ENCODE peak calls at places on chromosomes 11 and 22, in six cellular contexts. One of them, this sample, is unnamed.

GRCh38 chr11:72624496-72625201 is 49.6 kb downstream of the PDE2A start:
- DNase-seq in IMR-90: no peak
- DNase-seq in right atrium auricular region: peak; percentile 84
- DNase-seq in lower lobe of right lung: no peak
- DNase-seq in GM23338: no peak
- DNase-seq in esophagus squamous epithelium: no peak
- DNase-seq in this sample: no peak

GRCh38 chr22:26409705-26410376 is 19.2 kb upstream of the ASPHD2 start:
- DNase-seq in GM23338: no peak
- DNase-seq in esophagus squamous epithelium: no peak
- DNase-seq in lower lobe of right lung: no peak
- DNase-seq in right atrium auricular region: no peak
- DNase-seq in IMR-90: no peak
- DNase-seq in this sample: no peak

GRCh38 chr11:59173080-59173963 is 1.4 kb downstream of the DTX4 start:
- DNase-seq in lower lobe of right lung: peak; percentile 64
- DNase-seq in right atrium auricular region: no peak
- DNase-seq in IMR-90: peak; percentile 30
- DNase-seq in esophagus squamous epithelium: no peak
- DNase-seq in GM23338: peak; percentile 81
- DNase-seq in this sample: peak; percentile 15

GRCh38 chr22:30033137-30033536 is 47.1 kb upstream of the HORMAD2 start:
- DNase-seq in lower lobe of right lung: no peak
- DNase-seq in right atrium auricular region: no peak
- DNase-seq in GM23338: no peak
- DNase-seq in esophagus squamous epithelium: no peak
- DNase-seq in IMR-90: no peak
- DNase-seq in this sample: no peak

GRCh38 chr11:8261921-8262551 is 1.6 kb downstream of the LMO1 start:
- DNase-seq in lower lobe of right lung: peak; percentile 28
- DNase-seq in right atrium auricular region: no peak
- DNase-seq in IMR-90: no peak
- DNase-seq in esophagus squamous epithelium: no peak
- DNase-seq in GM23338: peak; percentile 18
- DNase-seq in this sample: no peak

GRCh38 chr11:33944693-33945424 is 53.0 kb upstream of the LMO2 start:
- DNase-seq in IMR-90: no peak
- DNase-seq in GM23338: no peak
- DNase-seq in right atrium auricular region: no peak
- DNase-seq in esophagus squamous epithelium: no peak
- DNase-seq in lower lobe of right lung: no peak
- DNase-seq in this sample: no peak

GRCh38 chr11:17597770-17598169 is 50.7 kb downstream of the OTOG start:
- DNase-seq in esophagus squamous epithelium: no peak
- DNase-seq in right atrium auricular region: peak; percentile 54
- DNase-seq in IMR-90: no peak
- DNase-seq in lower lobe of right lung: no peak
- DNase-seq in GM23338: no peak
- DNase-seq in this sample: no peak

GRCh38 chr11:119356349-119357031 is 10.0 kb upstream of the MFRP start:
- DNase-seq in esophagus squamous epithelium: no peak
- DNase-seq in GM23338: peak; percentile 97
- DNase-seq in lower lobe of right lung: peak; percentile 89
- DNase-seq in IMR-90: peak; percentile 66
- DNase-seq in right atrium auricular region: peak; percentile 86
- DNase-seq in this sample: peak; percentile 85

GRCh38 chr11:33268945-33269567 is 11.9 kb downstream of the HIPK3 start:
- DNase-seq in IMR-90: peak; percentile 29
- DNase-seq in GM23338: no peak
- DNase-seq in lower lobe of right lung: no peak
- DNase-seq in right atrium auricular region: no peak
- DNase-seq in esophagus squamous epithelium: no peak
- DNase-seq in this sample: no peak

DNA sequence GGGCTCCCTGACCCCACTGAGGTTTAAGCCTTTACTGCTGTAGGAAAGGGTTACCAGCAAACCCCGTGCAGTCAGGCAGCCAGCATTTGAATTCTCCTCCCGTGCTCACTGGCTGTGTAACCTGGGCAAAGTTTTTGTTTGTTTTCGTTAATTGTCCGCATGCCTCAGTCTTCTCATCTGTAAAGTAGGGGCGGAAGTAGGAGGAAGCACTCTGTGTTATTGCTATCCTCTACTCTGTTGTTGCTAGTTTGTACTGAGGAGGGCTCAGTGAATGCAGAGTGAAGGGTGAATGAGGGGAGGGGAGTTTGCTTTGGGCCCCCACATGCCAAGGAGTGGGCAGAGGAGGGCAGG is 14.0 kb upstream of the SYT7 start:
- DNase-seq in lower lobe of right lung: no peak
- DNase-seq in right atrium auricular region: no peak
- DNase-seq in esophagus squamous epithelium: no peak
- DNase-seq in GM23338: no peak
- DNase-seq in IMR-90: no peak
- DNase-seq in this sample: no peak
- H3K27ac ChIP-seq in lower lobe of right lung: peak overlapping the region; percentile 62
- H3K27ac ChIP-seq in right atrium auricular region: peak overlapping the region; percentile 40
- H3K27ac ChIP-seq in esophagus squamous epithelium: no peak overlapping the region
- H3K27ac ChIP-seq in GM23338: no peak overlapping the region
- H3K27ac ChIP-seq in IMR-90: no peak overlapping the region
- H3K27ac ChIP-seq in this sample: no peak overlapping the region

DNA sequence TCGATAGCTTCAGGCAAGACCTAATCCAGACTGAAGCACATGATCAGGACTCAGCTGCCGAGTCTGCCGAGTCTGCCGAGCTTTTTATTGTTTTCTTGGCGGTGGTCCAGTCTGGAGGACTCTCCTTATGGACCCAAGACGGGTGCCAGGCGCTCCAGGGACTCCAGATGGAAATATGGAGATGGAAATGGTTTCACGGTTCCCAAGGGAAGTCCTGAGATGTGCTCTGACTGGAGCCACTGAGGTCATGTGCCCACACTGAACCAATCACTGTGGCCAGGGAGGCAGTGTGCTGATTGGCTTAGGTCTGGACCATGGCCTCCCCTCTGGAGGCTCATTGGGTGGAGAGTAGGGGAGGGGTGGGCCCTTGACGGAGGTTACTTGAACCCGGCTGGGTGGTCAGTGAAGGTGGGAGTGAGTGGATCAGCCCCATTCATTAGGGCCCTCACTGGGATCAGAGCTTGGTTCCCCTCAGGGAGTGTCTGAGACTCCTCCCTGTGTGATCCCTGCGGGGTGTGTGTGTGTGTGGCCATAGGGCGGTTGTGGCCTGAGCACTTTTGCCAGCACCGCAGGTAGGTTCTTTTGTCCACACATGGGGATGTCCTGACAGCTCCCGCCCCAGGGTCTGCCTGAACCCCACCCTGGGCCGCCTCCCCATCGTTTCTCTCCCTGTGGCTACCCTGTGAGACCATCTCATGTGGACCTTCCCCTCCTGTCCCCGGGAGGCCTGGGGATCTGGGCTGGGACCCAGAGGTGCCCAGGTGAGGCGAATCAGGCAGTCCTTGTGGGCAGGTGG is 14.0 kb downstream of the RPS6KA4 start:
- DNase-seq in GM23338: peak; percentile 60
- DNase-seq in lower lobe of right lung: no peak
- DNase-seq in esophagus squamous epithelium: no peak
- DNase-seq in IMR-90: no peak
- DNase-seq in right atrium auricular region: no peak
- DNase-seq in this sample: no peak
- H3K27ac ChIP-seq in GM23338: no peak overlapping the region
- H3K27ac ChIP-seq in lower lobe of right lung: no peak overlapping the region
- H3K27ac ChIP-seq in esophagus squamous epithelium: no peak overlapping the region
- H3K27ac ChIP-seq in IMR-90: no peak overlapping the region
- H3K27ac ChIP-seq in right atrium auricular region: no peak overlapping the region
- H3K27ac ChIP-seq in this sample: no peak overlapping the region

GRCh38 chr11:2390091-2390870 is 10.3 kb upstream of the TSSC4 start:
- DNase-seq in lower lobe of right lung: peak; percentile 78
- DNase-seq in IMR-90: no peak
- DNase-seq in right atrium auricular region: no peak
- DNase-seq in esophagus squamous epithelium: no peak
- DNase-seq in GM23338: no peak
- DNase-seq in this sample: no peak

GRCh38 chr11:2392241-2392959 is 8.2 kb upstream of the TSSC4 start:
- DNase-seq in right atrium auricular region: no peak
- DNase-seq in lower lobe of right lung: no peak
- DNase-seq in GM23338: no peak
- DNase-seq in esophagus squamous epithelium: no peak
- DNase-seq in IMR-90: no peak
- DNase-seq in this sample: no peak

GRCh38 chr11:2391663-2391975 is 8.9 kb upstream of the TSSC4 start:
- DNase-seq in IMR-90: no peak
- DNase-seq in right atrium auricular region: no peak
- DNase-seq in esophagus squamous epithelium: no peak
- DNase-seq in GM23338: no peak
- DNase-seq in lower lobe of right lung: no peak
- DNase-seq in this sample: no peak

GRCh38 chr11:2389344-2390026 is 11.1 kb upstream of the TSSC4 start:
- DNase-seq in esophagus squamous epithelium: no peak
- DNase-seq in right atrium auricular region: no peak
- DNase-seq in IMR-90: no peak
- DNase-seq in GM23338: no peak
- DNase-seq in lower lobe of right lung: no peak
- DNase-seq in this sample: no peak

DNA sequence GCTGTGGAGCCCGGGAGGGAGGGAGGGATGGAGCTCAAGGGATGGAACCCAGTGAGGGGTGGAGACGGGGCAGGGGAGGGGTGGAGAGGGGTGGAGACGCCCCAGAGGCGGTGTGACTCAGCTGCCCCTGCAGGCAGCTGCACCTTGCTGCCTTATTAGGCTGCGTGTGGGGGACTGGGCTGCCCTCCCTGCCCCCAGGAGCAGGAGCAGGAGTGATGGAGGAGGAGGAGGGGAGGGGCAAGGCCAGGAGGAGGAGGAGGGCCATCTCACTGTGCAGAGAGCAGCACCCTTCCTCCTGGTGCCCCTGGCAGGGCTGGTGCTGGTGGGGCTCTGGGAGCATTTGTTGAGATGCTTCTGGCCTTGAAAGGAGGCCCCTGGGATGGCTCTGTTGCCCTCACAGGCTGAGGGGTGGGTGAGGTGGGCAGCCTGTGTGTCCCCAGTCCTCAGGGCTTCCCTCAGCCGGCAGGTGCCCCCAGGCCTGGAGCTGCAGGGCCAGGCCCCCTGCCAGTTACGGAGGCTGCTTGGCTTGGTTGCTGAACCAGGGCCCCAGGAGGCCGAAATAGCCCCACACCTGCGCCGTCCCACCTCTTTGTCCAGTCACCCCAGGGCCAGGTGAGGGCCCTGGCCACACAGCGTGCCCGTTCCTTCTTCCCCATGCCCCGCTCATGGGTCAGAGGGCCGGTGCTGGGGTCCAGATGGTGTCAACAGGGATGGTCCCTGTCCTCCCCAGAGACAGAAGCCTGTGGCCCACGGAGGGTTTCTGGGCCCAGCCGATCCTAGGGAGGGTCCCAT is 9.5 kb upstream of the TSSC4 start:
- DNase-seq in IMR-90: peak; percentile 78
- DNase-seq in GM23338: no peak
- DNase-seq in esophagus squamous epithelium: no peak
- DNase-seq in lower lobe of right lung: no peak
- DNase-seq in right atrium auricular region: no peak
- DNase-seq in this sample: no peak
- H3K27ac ChIP-seq in IMR-90: peak overlapping the region; percentile 73
- H3K27ac ChIP-seq in GM23338: no peak overlapping the region
- H3K27ac ChIP-seq in esophagus squamous epithelium: peak overlapping the region; percentile 80
- H3K27ac ChIP-seq in lower lobe of right lung: no peak overlapping the region
- H3K27ac ChIP-seq in right atrium auricular region: peak overlapping the region; percentile 100
- H3K27ac ChIP-seq in this sample: no peak overlapping the region

GRCh38 chr22:38017939-38018885 is 33.9 kb upstream of the SOX10 start:
- DNase-seq in esophagus squamous epithelium: no peak
- DNase-seq in IMR-90: no peak
- DNase-seq in lower lobe of right lung: no peak
- DNase-seq in right atrium auricular region: no peak
- DNase-seq in GM23338: no peak
- DNase-seq in this sample: no peak
- H3K27ac ChIP-seq in esophagus squamous epithelium: peak overlapping the region; percentile 73
- H3K27ac ChIP-seq in IMR-90: no peak overlapping the region
- H3K27ac ChIP-seq in lower lobe of right lung: no peak overlapping the region
- H3K27ac ChIP-seq in right atrium auricular region: peak overlapping the region; percentile 68
- H3K27ac ChIP-seq in GM23338: no peak overlapping the region
- H3K27ac ChIP-seq in this sample: no peak overlapping the region

DNA sequence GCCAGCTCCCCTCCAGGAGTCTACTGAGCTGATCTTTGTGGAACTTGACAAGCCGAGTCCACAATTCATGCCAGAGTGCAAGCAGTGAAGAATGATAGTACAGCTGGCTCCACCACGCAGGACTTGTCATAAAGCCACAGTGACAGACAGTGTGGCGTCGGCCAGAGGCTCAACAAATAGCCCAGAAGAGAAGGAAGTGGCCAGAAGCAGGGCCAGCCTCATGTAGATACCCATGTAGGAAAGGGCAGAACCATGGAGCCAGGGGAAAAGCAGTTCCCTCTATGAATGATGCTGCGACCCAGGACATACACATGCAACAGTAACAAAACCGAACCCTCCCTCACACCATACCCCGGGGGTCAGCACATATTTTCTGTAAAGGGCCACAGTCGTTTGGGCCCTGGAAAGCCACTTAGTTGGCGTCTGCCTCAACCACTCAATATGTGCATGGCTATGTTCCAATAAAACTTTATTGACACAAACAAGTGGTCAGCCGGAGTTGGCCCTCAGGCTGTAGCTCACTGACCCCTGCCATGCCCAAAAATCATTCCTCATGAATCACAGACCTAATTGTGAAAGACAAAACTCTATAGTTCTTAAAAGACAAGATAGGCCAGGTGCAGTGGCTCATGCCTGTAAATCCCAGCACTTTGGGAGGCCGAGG is 161.4 kb downstream of the BRD1 start:
- DNase-seq in GM23338: no peak
- DNase-seq in IMR-90: no peak
- DNase-seq in right atrium auricular region: no peak
- DNase-seq in esophagus squamous epithelium: no peak
- DNase-seq in lower lobe of right lung: peak; percentile 20
- DNase-seq in this sample: no peak
- H3K27ac ChIP-seq in GM23338: no peak overlapping the region
- H3K27ac ChIP-seq in IMR-90: no peak overlapping the region
- H3K27ac ChIP-seq in right atrium auricular region: peak overlapping the region; percentile 18
- H3K27ac ChIP-seq in esophagus squamous epithelium: peak overlapping the region; percentile 23
- H3K27ac ChIP-seq in lower lobe of right lung: peak overlapping the region; percentile 76
- H3K27ac ChIP-seq in this sample: no peak overlapping the region

GRCh38 chr11:44307340-44308099 is 2.4 kb downstream of the ALX4 start:
- DNase-seq in esophagus squamous epithelium: no peak
- DNase-seq in GM23338: no peak
- DNase-seq in IMR-90: no peak
- DNase-seq in right atrium auricular region: no peak
- DNase-seq in lower lobe of right lung: no peak
- DNase-seq in this sample: no peak
- H3K27ac ChIP-seq in esophagus squamous epithelium: no peak overlapping the region
- H3K27ac ChIP-seq in GM23338: no peak overlapping the region
- H3K27ac ChIP-seq in IMR-90: no peak overlapping the region
- H3K27ac ChIP-seq in right atrium auricular region: no peak overlapping the region
- H3K27ac ChIP-seq in lower lobe of right lung: no peak overlapping the region
- H3K27ac ChIP-seq in this sample: no peak overlapping the region

GRCh38 chr11:1035577-1036283 is 788 bp downstream of the MUC6 start:
- DNase-seq in right atrium auricular region: no peak
- DNase-seq in lower lobe of right lung: no peak
- DNase-seq in esophagus squamous epithelium: no peak
- DNase-seq in IMR-90: no peak
- DNase-seq in GM23338: no peak
- DNase-seq in this sample: no peak
- H3K27ac ChIP-seq in right atrium auricular region: no peak overlapping the region
- H3K27ac ChIP-seq in lower lobe of right lung: no peak overlapping the region
- H3K27ac ChIP-seq in esophagus squamous epithelium: no peak overlapping the region
- H3K27ac ChIP-seq in IMR-90: no peak overlapping the region
- H3K27ac ChIP-seq in GM23338: no peak overlapping the region
- H3K27ac ChIP-seq in this sample: no peak overlapping the region

GRCh38 chr22:25353516-25354445 is 134.3 kb downstream of the CRYBB2 start:
- DNase-seq in IMR-90: no peak
- DNase-seq in esophagus squamous epithelium: no peak
- DNase-seq in lower lobe of right lung: no peak
- DNase-seq in GM23338: no peak
- DNase-seq in right atrium auricular region: no peak
- DNase-seq in this sample: no peak
- H3K27ac ChIP-seq in IMR-90: no peak overlapping the region
- H3K27ac ChIP-seq in esophagus squamous epithelium: no peak overlapping the region
- H3K27ac ChIP-seq in lower lobe of right lung: no peak overlapping the region
- H3K27ac ChIP-seq in GM23338: no peak overlapping the region
- H3K27ac ChIP-seq in right atrium auricular region: no peak overlapping the region
- H3K27ac ChIP-seq in this sample: no peak overlapping the region